ENCODE peak calls at places on chromosomes 13 and 19, in four cellular contexts. N is GM12878, D is HL-60, Z is K562. I is an unnamed sample.

GRCh38 chr19:8086849-8087248 is 34.3 kb downstream of the CCL25 start:
- DNase-seq in Z (no peak), D (no peak), N (no peak), I (no peak)

GRCh38 chr19:19552811-19553210 is 14.7 kb downstream of the CILP2 start:
- DNase-seq in Z (peak), N (no peak), D (no peak), I (peak)

GRCh38 chr19:13978306-13978705 is 26.0 kb downstream of the DCAF15 start:
- DNase-seq in D (no peak), Z (peak), N (no peak), I (no peak)

GRCh38 chr13:50340566-50341287 is 325.5 kb downstream of the KCNRG start:
- DNase-seq in N (no peak), D (no peak), Z (no peak), I (no peak)

GRCh38 chr13:66003558-66003957 is 1226.6 kb downstream of the PCDH9 start:
- DNase-seq in Z (no peak), D (no peak), N (no peak), I (no peak)

GRCh38 chr19:33270769-33271168 is 31.6 kb downstream of the CEBPA start:
- DNase-seq in Z (no peak), N (no peak), D (no peak), I (no peak)

GRCh38 chr19:13839938-13840750 is 36.8 kb upstream of the NANOS3 start:
- DNase-seq in N (no peak), Z (no peak), D (no peak), I (no peak)

GRCh38 chr13:107665926-107666458 is 549.3 kb downstream of the LIG4 start:
- DNase-seq in N (no peak), Z (no peak), D (no peak), I (no peak)

GRCh38 chr19:3336680-3337523 is 29.5 kb upstream of the NFIC start:
- DNase-seq in N (no peak), D (no peak), Z (no peak), I (no peak)

GRCh38 chr19:29098863-29099481 is 114.0 kb downstream of the UQCRFS1 start:
- DNase-seq in D (no peak), Z (no peak), N (no peak), I (no peak)

GRCh38 chr13:39159393-39159792 is 121.1 kb downstream of the NHLRC3 start:
- DNase-seq in Z (no peak), D (no peak), N (no peak), I (no peak)

GRCh38 chr13:71054358-71054757 is 812.6 kb downstream of the DACH1 start:
- DNase-seq in Z (no peak), N (no peak), D (no peak), I (no peak)

GRCh38 chr13:29571876-29572570 is 23.5 kb downstream of the SLC7A1 start:
- DNase-seq in D (no peak), Z (no peak), N (no peak), I (no peak)

GRCh38 chr13:110841846-110842245 is 73.0 kb downstream of the ANKRD10 start:
- DNase-seq in N (no peak), D (no peak), Z (no peak), I (no peak)

GRCh38 chr19:3403489-3404323 is 37.3 kb downstream of the NFIC start:
- DNase-seq in D (no peak), Z (no peak), N (no peak), I (no peak)

GRCh38 chr13:20718958-20719566 is 15.6 kb downstream of the IL17D start:
- DNase-seq in N (no peak), D (no peak), Z (no peak), I (no peak)

GRCh38 chr19:55369651-55370304 is 485 bp downstream of the IL11 start:
- DNase-seq in N (no peak), Z (peak), D (no peak), I (no peak)

DNA sequence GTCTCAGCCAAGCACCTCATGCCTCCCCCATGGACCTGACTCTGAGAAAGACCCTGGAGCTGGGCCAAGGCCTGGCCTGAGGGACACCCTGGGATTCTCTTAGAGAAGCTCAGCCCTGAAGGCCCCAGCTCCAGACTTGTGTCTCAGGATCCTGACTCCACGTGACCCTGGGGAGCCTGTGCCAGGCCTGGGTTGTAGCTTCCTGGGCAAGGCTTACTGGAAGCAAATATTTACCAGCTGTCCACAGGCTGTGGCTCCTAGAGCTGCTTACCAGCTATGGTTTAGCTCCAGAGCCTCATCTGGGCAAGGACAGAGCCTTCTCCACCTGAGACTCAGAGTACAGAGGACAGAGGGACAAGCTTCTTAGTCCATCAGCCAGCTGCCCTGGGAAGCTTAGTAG is 61.0 kb upstream of the CEACAM8 start:
- DNase-seq in N (no peak), Z (no peak), D (no peak), I (no peak)
- TF ChIP-seq SPI1 in N (no peak), Z (no peak), D (no peak), I (no peak)

DNA sequence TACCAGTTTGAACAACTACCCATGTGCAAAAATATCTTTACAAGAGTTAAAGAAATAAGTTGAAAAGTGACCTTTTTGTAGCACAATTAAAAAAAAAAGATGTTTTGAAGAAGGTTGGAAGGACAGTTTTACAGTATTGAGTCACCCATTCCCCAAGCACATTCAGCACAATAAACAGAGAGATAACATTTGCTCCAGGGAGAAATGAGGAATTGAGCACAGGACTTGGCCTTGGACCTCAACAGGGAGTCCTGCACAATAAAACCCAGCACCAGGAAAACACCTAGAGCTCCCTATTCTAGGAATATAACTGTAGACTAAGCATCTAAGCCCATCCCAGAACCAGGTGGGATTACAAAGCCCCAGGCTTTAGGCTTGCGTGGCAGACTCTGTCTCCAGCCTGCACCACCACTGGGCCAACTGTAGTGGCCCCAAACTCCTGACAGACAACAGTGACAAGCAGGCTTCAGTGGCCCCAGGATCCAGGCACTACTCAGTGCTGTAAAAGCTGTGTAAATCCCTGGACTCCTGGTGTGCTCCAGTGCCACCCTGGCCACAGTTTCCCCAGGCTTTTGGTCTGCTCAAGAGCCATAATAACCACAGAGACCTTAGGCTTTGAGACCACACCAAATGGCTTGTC is 857.2 kb downstream of the SLITRK1 start:
- DNase-seq in N (no peak), Z (no peak), D (no peak), I (no peak)
- TF ChIP-seq SPI1 in N (no peak), Z (no peak), D (no peak), I (no peak)

GRCh38 chr19:2270572-2271515 is 11.1 kb downstream of the PEAK3 start:
- DNase-seq in Z (peak), N (no peak), D (peak), I (no peak)
- TF ChIP-seq SPI1 in Z (peak), N (peak), D (peak), I (peak)

GRCh38 chr19:43525836-43526771 is 897 bp downstream of the ETHE1 start:
- DNase-seq in D (no peak), N (no peak), Z (peak), I (no peak)

GRCh38 chr19:43527860-43528622 is 1.0 kb upstream of the ETHE1 start:
- DNase-seq in D (no peak), Z (no peak), N (no peak), I (no peak)

GRCh38 chr19:43526884-43527859 is at the start of gene ETHE1:
- DNase-seq in Z (peak), N (no peak), D (peak), I (peak)

GRCh38 chr19:43522929-43523328 is 4.1 kb downstream of the ETHE1 start:
- DNase-seq in Z (no peak), N (no peak), D (no peak), I (no peak)

GRCh38 chr19:43524922-43525835 is 1.8 kb downstream of the ETHE1 start:
- DNase-seq in D (peak), N (peak), Z (no peak), I (no peak)
- TF ChIP-seq SPI1 in D (peak), N (peak), Z (no peak), I (peak)

GRCh38 chr19:39052243-39052746 is 19.9 kb upstream of the FBXO27 start:
- DNase-seq in D (peak), Z (peak), N (no peak), I (no peak)

GRCh38 chr19:39057615-39058014 is 25.3 kb upstream of the FBXO27 start:
- DNase-seq in Z (no peak), D (no peak), N (no peak), I (no peak)

GRCh38 chr19:39054091-39054470 is 21.7 kb upstream of the FBXO27 start:
- DNase-seq in Z (no peak), N (no peak), D (no peak), I (no peak)

GRCh38 chr19:39052846-39053245 is 20.5 kb upstream of the FBXO27 start:
- DNase-seq in D (no peak), Z (no peak), N (no peak), I (no peak)

GRCh38 chr19:39053276-39054090 is 21.1 kb upstream of the FBXO27 start:
- DNase-seq in Z (no peak), D (no peak), N (no peak), I (no peak)
- TF ChIP-seq SPI1 in Z (no peak), D (no peak), N (no peak), I (no peak)

GRCh38 chr13:92547256-92547655 is 679.4 kb upstream of the GPC6 start:
- DNase-seq in N (no peak), D (no peak), Z (no peak), I (no peak)
- TF ChIP-seq SPI1 in N (no peak), D (no peak), Z (no peak), I (no peak)

GRCh38 chr19:48271531-48272151 is 1.8 kb downstream of the ZNF114 start:
- DNase-seq in N (no peak), Z (no peak), D (peak), I (peak)

GRCh38 chr19:48279747-48280146 is 9.9 kb downstream of the ZNF114 start:
- DNase-seq in Z (no peak), D (no peak), N (no peak), I (no peak)

GRCh38 chr19:48274173-48274572 is 4.3 kb downstream of the ZNF114 start:
- DNase-seq in D (no peak), N (no peak), Z (no peak), I (no peak)

GRCh38 chr19:48274938-48275337 is 5.1 kb downstream of the ZNF114 start:
- DNase-seq in D (no peak), N (no peak), Z (no peak), I (no peak)
- TF ChIP-seq SPI1 in D (no peak), N (no peak), Z (no peak), I (no peak)

DNA sequence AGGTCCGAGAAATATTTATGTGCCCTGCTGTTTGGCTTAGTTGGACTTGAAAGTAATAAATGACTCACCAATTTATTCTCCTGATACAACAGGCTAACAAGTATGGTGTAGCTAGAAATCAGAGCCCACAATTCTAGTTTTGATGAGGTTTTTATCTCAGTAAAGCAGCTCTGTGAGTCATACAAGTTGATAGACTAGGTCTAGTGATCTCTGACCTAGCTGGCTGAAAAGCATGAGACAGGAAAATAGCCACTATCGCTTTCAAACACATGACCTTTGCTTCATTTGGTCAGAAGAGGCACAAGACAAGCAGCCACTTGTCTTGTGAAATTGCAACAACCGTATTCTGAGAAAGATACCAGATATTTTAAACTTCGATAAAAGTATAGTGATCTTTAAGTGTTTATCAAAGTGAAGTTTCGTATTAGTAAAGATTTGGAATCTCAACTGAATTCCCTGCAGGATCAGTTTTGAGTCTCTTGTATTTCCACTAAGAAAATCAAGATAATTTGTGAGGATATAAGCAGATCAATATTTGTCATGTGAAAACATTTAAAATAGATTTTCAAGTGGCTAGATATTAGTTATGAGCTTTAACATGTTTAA is 126.7 kb downstream of the MAB21L1 start:
- DNase-seq in Z (no peak), N (peak), D (no peak), I (no peak)
- TF ChIP-seq SPI1 in Z (no peak), N (no peak), D (no peak), I (no peak)